ENCODE peak calls at places on chromosomes 2 and 18, in four cellular contexts. One of them, this sample, is unnamed.

GRCh38 chr18:54775686-54776085 is 52.6 kb upstream of the RAB27B start:
- DNase-seq in H1: no peak
- DNase-seq in mesendoderm: peak
- DNase-seq in IMR-90: peak
- DNase-seq in this sample: no peak

GRCh38 chr2:42125887-42126594 is 43.1 kb upstream of the EML4 start:
- DNase-seq in H1: no peak
- DNase-seq in mesendoderm: peak
- DNase-seq in IMR-90: no peak
- DNase-seq in this sample: peak

GRCh38 chr2:26238301-26238958 is 6.0 kb downstream of the HADHA start:
- DNase-seq in H1: no peak
- DNase-seq in mesendoderm: no peak
- DNase-seq in IMR-90: peak
- DNase-seq in this sample: no peak

GRCh38 chr2:239727776-239728600 is 297.2 kb downstream of the NDUFA10 start:
- DNase-seq in H1: no peak
- DNase-seq in mesendoderm: no peak
- DNase-seq in IMR-90: no peak
- DNase-seq in this sample: no peak

GRCh38 chr2:239716536-239717318 is 308.4 kb downstream of the NDUFA10 start:
- DNase-seq in H1: no peak
- DNase-seq in mesendoderm: no peak
- DNase-seq in IMR-90: no peak
- DNase-seq in this sample: peak

GRCh38 chr2:30454571-30454970 is 7.5 kb downstream of the LCLAT1 start:
- DNase-seq in H1: no peak
- DNase-seq in mesendoderm: no peak
- DNase-seq in IMR-90: peak
- DNase-seq in this sample: no peak

GRCh38 chr2:72718906-72719305 is 106.9 kb downstream of the EXOC6B start:
- DNase-seq in H1: no peak
- DNase-seq in mesendoderm: peak
- DNase-seq in IMR-90: no peak
- DNase-seq in this sample: no peak

GRCh38 chr2:172986040-172986439 is 89.6 kb upstream of the MAP3K20 start:
- DNase-seq in H1: no peak
- DNase-seq in mesendoderm: no peak
- DNase-seq in IMR-90: peak
- DNase-seq in this sample: no peak

GRCh38 chr2:66305714-66306113 is 129.2 kb upstream of the MEIS1 start:
- DNase-seq in H1: no peak
- DNase-seq in mesendoderm: peak
- DNase-seq in IMR-90: peak
- DNase-seq in this sample: no peak

GRCh38 chr2:119181391-119181790 is 22.8 kb upstream of the C1QL2 start:
- DNase-seq in H1: no peak
- DNase-seq in mesendoderm: no peak
- DNase-seq in IMR-90: no peak
- DNase-seq in this sample: no peak

GRCh38 chr2:96879545-96880040 is 9.7 kb upstream of the SEMA4C start:
- DNase-seq in H1: no peak
- DNase-seq in mesendoderm: no peak
- DNase-seq in IMR-90: no peak
- DNase-seq in this sample: no peak

GRCh38 chr2:112465373-112465772 is 16.6 kb upstream of the TTL start:
- DNase-seq in H1: no peak
- DNase-seq in mesendoderm: peak
- DNase-seq in IMR-90: peak
- DNase-seq in this sample: no peak

GRCh38 chr2:39008663-39009062 is 112.2 kb downstream of the SOS1 start:
- DNase-seq in H1: no peak
- DNase-seq in mesendoderm: no peak
- DNase-seq in IMR-90: peak
- DNase-seq in this sample: no peak

DNA sequence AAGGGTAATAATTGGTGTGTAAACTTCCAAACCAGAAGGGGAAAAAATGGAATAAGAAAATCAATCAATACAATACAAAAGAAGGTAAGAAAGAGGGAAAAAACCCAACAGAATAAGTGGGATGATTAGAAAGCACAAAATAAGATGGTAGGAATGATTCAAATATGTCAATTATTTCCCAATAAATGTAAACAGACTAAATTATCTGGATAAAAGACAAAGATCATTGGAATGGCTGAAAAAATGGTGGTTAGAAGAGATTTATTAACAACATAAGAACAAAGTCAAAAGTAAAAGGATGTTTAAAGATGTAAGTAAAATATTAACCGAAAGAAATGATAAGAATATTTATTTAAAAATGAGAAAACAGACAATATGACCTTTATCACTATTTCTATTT is 103.5 kb upstream of the YWHAQ start:
- DNase-seq in H1: no peak
- DNase-seq in mesendoderm: no peak
- DNase-seq in IMR-90: no peak
- DNase-seq in this sample: no peak
- H3K56ac ChIP-seq in H1: no peak
- H3K56ac ChIP-seq in mesendoderm: no peak
- H3K56ac ChIP-seq in IMR-90: no peak
- H3K56ac ChIP-seq in this sample: no peak

DNA sequence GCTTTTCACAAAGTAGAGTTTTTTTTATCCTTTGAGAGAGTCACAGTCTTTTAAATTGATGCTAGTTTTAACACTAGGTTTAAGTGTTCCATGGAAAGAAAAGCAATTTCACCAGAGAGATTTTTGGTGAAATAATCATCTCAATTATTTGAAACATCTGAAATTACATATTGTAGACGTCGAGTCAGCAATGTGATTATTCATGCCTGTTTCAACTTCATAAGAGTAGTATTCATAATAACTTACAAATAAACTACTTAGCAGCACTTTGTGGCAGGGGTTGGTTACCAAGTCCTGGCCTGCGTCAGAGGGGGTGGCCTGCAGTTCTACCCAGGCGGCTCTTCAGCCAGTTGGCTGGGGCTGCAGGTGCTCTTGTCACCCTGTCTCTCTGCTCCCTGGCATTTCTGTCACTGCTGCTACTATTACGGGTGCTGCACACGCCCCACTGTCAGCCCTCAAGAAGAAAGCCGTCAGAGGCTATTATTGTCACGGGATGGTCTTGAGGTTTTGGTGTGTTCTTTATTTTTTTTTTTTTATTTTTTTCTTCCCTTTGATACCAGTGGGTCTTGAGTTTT is 50.4 kb downstream of the MALT1 start:
- DNase-seq in H1: no peak
- DNase-seq in mesendoderm: no peak
- DNase-seq in IMR-90: peak
- DNase-seq in this sample: no peak
- H3K56ac ChIP-seq in H1: no peak
- H3K56ac ChIP-seq in mesendoderm: no peak
- H3K56ac ChIP-seq in IMR-90: no peak
- H3K56ac ChIP-seq in this sample: no peak

DNA sequence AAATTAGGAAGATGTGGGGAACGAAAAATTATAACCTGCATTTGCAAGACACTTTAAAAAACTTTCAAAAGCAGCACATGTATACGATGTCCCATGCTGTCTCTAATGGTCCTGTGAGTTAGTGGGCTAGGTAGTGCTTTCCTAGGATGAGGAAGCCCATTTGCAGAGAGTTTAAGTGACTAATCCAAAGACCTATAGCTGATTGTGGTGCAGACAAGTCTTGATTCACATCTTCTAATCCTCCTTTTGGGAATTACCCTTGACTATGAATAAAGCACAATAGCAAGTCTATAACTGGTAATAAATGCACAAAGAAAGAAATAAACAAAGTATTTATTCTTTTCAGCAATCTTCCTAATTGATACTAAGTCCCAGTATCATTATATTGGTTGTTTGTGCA is 234.6 kb upstream of the FANCL start:
- DNase-seq in H1: no peak
- DNase-seq in mesendoderm: no peak
- DNase-seq in IMR-90: no peak
- DNase-seq in this sample: no peak
- H3K56ac ChIP-seq in H1: no peak
- H3K56ac ChIP-seq in mesendoderm: no peak
- H3K56ac ChIP-seq in IMR-90: no peak
- H3K56ac ChIP-seq in this sample: no peak

DNA sequence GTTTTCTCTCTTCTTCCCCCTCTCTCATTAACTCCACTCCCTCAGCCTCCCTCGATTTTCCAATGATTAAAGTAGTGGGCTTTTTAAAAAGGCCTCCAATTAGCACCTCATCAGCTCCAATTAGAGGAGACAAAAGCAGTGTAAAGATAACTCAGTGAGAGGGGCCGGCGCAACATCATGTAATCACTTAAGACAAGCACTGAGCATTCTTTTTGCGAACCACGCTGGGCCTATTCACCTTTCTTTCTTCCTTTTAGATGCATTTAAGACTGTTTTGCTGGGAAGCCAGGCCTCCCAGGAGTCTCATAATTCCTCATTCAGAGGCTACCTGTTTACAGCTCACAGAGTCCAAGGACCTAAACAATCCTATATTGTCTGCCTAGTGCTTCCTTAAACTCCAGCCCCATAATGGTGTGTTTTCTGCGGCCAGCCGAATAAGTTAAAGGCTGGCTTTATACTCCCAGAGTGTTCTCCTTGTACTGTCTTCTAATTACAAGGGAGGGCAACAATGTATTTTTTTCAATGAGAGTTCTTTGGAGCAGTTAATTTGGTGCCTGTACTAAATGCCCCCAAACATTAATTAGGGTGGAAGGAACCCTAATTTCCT is 27.9 kb upstream of the LMAN1 start:
- DNase-seq in H1: peak
- DNase-seq in mesendoderm: peak
- DNase-seq in IMR-90: no peak
- DNase-seq in this sample: peak
- H3K56ac ChIP-seq in H1: no peak
- H3K56ac ChIP-seq in mesendoderm: no peak
- H3K56ac ChIP-seq in IMR-90: no peak
- H3K56ac ChIP-seq in this sample: no peak

DNA sequence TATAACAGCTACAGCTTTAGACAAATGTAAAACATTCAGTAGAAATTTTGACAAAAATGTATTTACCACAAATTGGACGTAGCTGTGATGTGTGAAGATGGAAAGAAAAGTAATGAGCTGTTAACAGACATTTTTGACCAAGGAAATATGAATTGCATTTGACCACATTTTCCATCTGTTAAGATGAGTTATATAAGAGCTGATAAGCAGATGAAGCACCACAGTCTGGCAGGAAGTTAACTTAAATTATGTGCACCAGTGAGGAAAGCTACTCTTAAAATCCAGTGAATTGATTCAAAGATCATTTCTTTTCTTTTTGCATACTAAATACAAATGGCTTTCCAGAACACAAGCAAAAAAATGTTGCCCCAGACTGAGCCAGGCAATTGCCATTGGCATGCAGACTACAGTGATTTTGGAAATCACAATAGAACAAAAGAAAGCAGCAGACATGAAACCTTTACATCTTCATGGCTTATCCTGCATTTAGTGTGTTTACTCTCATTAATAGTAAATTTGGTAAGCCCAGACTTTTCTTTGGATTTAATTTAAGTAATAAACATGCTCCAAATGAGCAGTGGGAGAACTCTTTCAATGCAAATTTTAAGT is 493.7 kb downstream of the TMX3 start:
- DNase-seq in H1: peak
- DNase-seq in mesendoderm: no peak
- DNase-seq in IMR-90: no peak
- DNase-seq in this sample: no peak
- H3K56ac ChIP-seq in H1: no peak
- H3K56ac ChIP-seq in mesendoderm: no peak
- H3K56ac ChIP-seq in IMR-90: no peak
- H3K56ac ChIP-seq in this sample: no peak

GRCh38 chr18:10116574-10116973 is 202.8 kb downstream of the VAPA start:
- DNase-seq in H1: no peak
- DNase-seq in mesendoderm: no peak
- DNase-seq in IMR-90: no peak
- DNase-seq in this sample: no peak
- H3K56ac ChIP-seq in H1: no peak
- H3K56ac ChIP-seq in mesendoderm: no peak
- H3K56ac ChIP-seq in IMR-90: no peak
- H3K56ac ChIP-seq in this sample: no peak

GRCh38 chr18:75109819-75110218 is 99.1 kb downstream of the PTGR3 start:
- DNase-seq in H1: no peak
- DNase-seq in mesendoderm: no peak
- DNase-seq in IMR-90: no peak
- DNase-seq in this sample: no peak
- H3K56ac ChIP-seq in H1: no peak
- H3K56ac ChIP-seq in mesendoderm: no peak
- H3K56ac ChIP-seq in IMR-90: no peak
- H3K56ac ChIP-seq in this sample: no peak

GRCh38 chr2:69483696-69484095 is 46.5 kb upstream of the NFU1 start:
- DNase-seq in H1: no peak
- DNase-seq in mesendoderm: no peak
- DNase-seq in IMR-90: no peak
- DNase-seq in this sample: no peak
- H3K56ac ChIP-seq in H1: no peak
- H3K56ac ChIP-seq in mesendoderm: no peak
- H3K56ac ChIP-seq in IMR-90: no peak
- H3K56ac ChIP-seq in this sample: no peak

DNA sequence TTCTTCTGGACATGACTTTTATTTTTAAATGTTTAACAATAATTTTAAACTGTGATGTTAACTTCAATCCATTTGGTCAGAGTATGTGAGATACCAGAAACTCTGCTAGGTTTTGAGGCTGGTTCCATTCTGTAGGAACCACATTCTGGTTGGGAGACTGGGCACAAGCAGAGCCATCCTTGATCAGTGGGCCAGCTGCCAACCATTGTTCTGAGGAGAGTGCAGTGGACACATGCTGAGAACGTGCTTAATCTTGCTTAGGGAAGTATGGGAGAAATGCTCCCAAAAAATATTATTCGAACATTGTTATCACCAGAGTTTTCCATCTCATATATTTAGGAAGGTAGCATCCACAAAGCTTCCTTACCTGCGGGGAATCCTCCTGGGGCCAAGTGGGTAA is 155.8 kb downstream of the RTN4 start:
- DNase-seq in H1: no peak
- DNase-seq in mesendoderm: no peak
- DNase-seq in IMR-90: no peak
- DNase-seq in this sample: no peak
- H3K56ac ChIP-seq in H1: no peak
- H3K56ac ChIP-seq in mesendoderm: no peak
- H3K56ac ChIP-seq in IMR-90: no peak
- H3K56ac ChIP-seq in this sample: no peak

This sample was measured in H9.